ENCODE peak calls at places on chromosomes 12 and 14, in ten cellular contexts. Z, Y, E, J, M, T, P, F, A and L are unnamed samples.

GRCh38 chr12:125070117-125070516 is 4.9 kb downstream of the AACS start:
- DNase-seq in M (no peak), F (peak), Z (peak), A (no peak), E (peak), T (no peak), Y (no peak), J (no peak), P (no peak), L (no peak)

GRCh38 chr14:70332015-70332414 is 27.5 kb downstream of the COX16 start:
- DNase-seq in F (no peak), M (no peak), P (no peak), Z (no peak), J (no peak), E (no peak), A (no peak), T (no peak), Y (no peak), L (no peak)

GRCh38 chr12:47910486-47910885 is 5.7 kb upstream of the VDR start:
- DNase-seq in M (no peak), F (no peak), J (peak), Z (no peak), Y (no peak), T (no peak), P (no peak), A (no peak), E (no peak), L (no peak)

GRCh38 chr12:105812356-105812755 is 326.4 kb downstream of the NUAK1 start:
- DNase-seq in P (no peak), F (no peak), Y (no peak), J (no peak), M (no peak), A (no peak), Z (no peak), E (no peak), T (no peak), L (no peak)

GRCh38 chr14:94121485-94121884 is 7.9 kb downstream of the IFI27L2 start:
- DNase-seq in Z (no peak), F (no peak), T (no peak), J (peak), M (no peak), E (no peak), P (no peak), A (no peak), Y (no peak), L (no peak)

GRCh38 chr14:63308723-63309317 is 9.9 kb downstream of the GPHB5 start:
- DNase-seq in E (peak), J (peak), Y (no peak), P (peak), T (peak), M (peak), F (peak), Z (peak), A (peak), L (peak)

GRCh38 chr14:52279405-52279804 is 11.9 kb downstream of the PTGDR start:
- DNase-seq in A (no peak), Y (peak), J (peak), E (no peak), F (no peak), T (peak), M (no peak), Z (peak), P (no peak), L (no peak)

GRCh38 chr12:65823481-65824313 is 586 bp upstream of the HMGA2 start:
- DNase-seq in E (peak), F (peak), A (peak), M (no peak), J (peak), Z (peak), P (peak), T (peak), Y (peak), L (peak)

GRCh38 chr12:129075451-129076208 is 222.4 kb downstream of the GLT1D1 start:
- DNase-seq in T (no peak), M (no peak), P (no peak), J (no peak), A (no peak), Z (no peak), E (no peak), F (no peak), Y (no peak), L (no peak)

GRCh38 chr12:40154381-40154780 is 48.5 kb upstream of the SLC2A13 start:
- DNase-seq in M (no peak), P (no peak), T (no peak), Z (no peak), F (no peak), Y (no peak), A (no peak), J (no peak), E (no peak), L (no peak)

GRCh38 chr14:90381011-90381790 is 15.6 kb upstream of the CALM1 start:
- DNase-seq in F (peak), P (no peak), M (no peak), J (peak), E (no peak), T (no peak), Y (no peak), Z (no peak), A (no peak), L (no peak)

GRCh38 chr14:21913759-21914158 is 240.1 kb upstream of the OR4E1 start:
- DNase-seq in J (peak), E (peak), Z (peak), A (peak), P (peak), F (peak), Y (peak), T (peak), M (peak), L (peak)

GRCh38 chr12:88418856-88419497 is 161.3 kb downstream of the KITLG start:
- DNase-seq in Z (peak), F (no peak), J (peak), E (no peak), T (peak), M (no peak), P (no peak), A (no peak), Y (peak), L (no peak)

GRCh38 chr12:49966511-49967041 is 4.9 kb downstream of the AQP5 start:
- DNase-seq in Y (no peak), A (no peak), E (no peak), T (no peak), F (no peak), J (no peak), Z (no peak), M (peak), P (no peak), L (no peak)

GRCh38 chr14:32623300-32624093 is 294.4 kb downstream of the AKAP6 start:
- DNase-seq in A (no peak), T (peak), P (no peak), Y (no peak), J (peak), M (no peak), E (no peak), F (no peak), Z (no peak), L (no peak)

GRCh38 chr12:128961957-128962356 is 108.7 kb downstream of the GLT1D1 start:
- DNase-seq in T (no peak), A (no peak), J (no peak), P (no peak), E (no peak), Y (no peak), F (no peak), Z (no peak), M (no peak), L (no peak)

GRCh38 chr14:99907761-99908652 is 114.8 kb downstream of the EML1 start:
- DNase-seq in J (no peak), F (no peak), Z (no peak), E (no peak), P (no peak), T (no peak), A (no peak), M (no peak), Y (no peak), L (no peak)

GRCh38 chr14:53532871-53533270 is 379.7 kb upstream of the DDHD1 start:
- DNase-seq in A (no peak), T (no peak), M (no peak), Y (no peak), F (no peak), J (no peak), Z (no peak), E (no peak), P (no peak), L (no peak)

GRCh38 chr12:115010324-115010995 is 326.5 kb upstream of the TBX3 start:
- DNase-seq in A (no peak), E (no peak), P (no peak), T (peak), Y (no peak), J (peak), F (no peak), Z (no peak), M (no peak), L (peak)

GRCh38 chr12:20122274-20122673 is 246.1 kb upstream of the PDE3A start:
- DNase-seq in J (no peak), T (no peak), F (no peak), Z (no peak), P (no peak), A (no peak), M (no peak), E (no peak), Y (no peak), L (no peak)

GRCh38 chr14:104393898-104394605 is 185.5 kb upstream of the C14orf180 start:
- DNase-seq in Z (no peak), A (peak), Y (no peak), M (no peak), J (no peak), P (no peak), T (no peak), E (no peak), F (no peak), L (no peak)

GRCh38 chr12:11718768-11719253 is 69.3 kb downstream of the ETV6 start:
- DNase-seq in F (peak), J (peak), Y (peak), A (peak), E (no peak), T (peak), P (no peak), Z (peak), M (no peak), L (no peak)

GRCh38 chr14:80136358-80136757 is 74.9 kb downstream of the DIO2 start:
- DNase-seq in Y (peak), E (peak), M (no peak), A (no peak), J (no peak), Z (no peak), P (no peak), T (peak), F (peak), L (peak)

GRCh38 chr12:21220266-21220665 is 89.3 kb downstream of the SLCO1B1 start:
- DNase-seq in P (no peak), E (no peak), Z (no peak), J (no peak), F (no peak), A (no peak), Y (no peak), T (no peak), M (no peak), L (no peak)

GRCh38 chr12:15732341-15733061 is 56.7 kb downstream of the EPS8 start:
- DNase-seq in F (no peak), J (peak), M (no peak), Z (peak), E (no peak), T (no peak), P (peak), Y (peak), A (no peak), L (no peak)

GRCh38 chr12:110279976-110280783 is 867 bp upstream of the ATP2A2 start:
- DNase-seq in J (peak), E (peak), Y (peak), F (peak), A (peak), P (no peak), T (peak), Z (no peak), M (peak), L (peak)

GRCh38 chr12:12979731-12980259 is 20.3 kb downstream of the HEBP1 start:
- DNase-seq in P (no peak), F (peak), Z (peak), M (no peak), T (peak), E (peak), Y (peak), A (peak), J (peak), L (peak)

GRCh38 chr12:49327887-49328286 is 4.8 kb downstream of the TROAP start:
- DNase-seq in T (no peak), P (no peak), A (no peak), M (no peak), E (no peak), Y (no peak), F (no peak), Z (no peak), J (no peak), L (no peak)

GRCh38 chr14:95619785-95620417 is 66.3 kb upstream of the TCL1B start:
- DNase-seq in A (no peak), P (no peak), T (no peak), Z (no peak), M (no peak), Y (no peak), F (peak), J (no peak), E (peak), L (no peak)

GRCh38 chr14:67453575-67454300 is 34.8 kb downstream of the TMEM229B start:
- DNase-seq in E (no peak), T (no peak), M (no peak), Z (no peak), F (no peak), P (no peak), A (no peak), J (no peak), Y (no peak), L (no peak)

GRCh38 chr14:67447033-67447381 is 35.0 kb upstream of the PLEK2 start:
- DNase-seq in Z (no peak), Y (no peak), J (no peak), A (no peak), F (no peak), P (no peak), M (no peak), E (no peak), T (no peak), L (no peak)

GRCh38 chr14:67444395-67444794 is 32.4 kb upstream of the PLEK2 start:
- DNase-seq in F (no peak), E (peak), Y (no peak), M (no peak), A (no peak), P (no peak), J (no peak), T (no peak), Z (no peak), L (no peak)

GRCh38 chr14:67446371-67447032 is 34.5 kb upstream of the PLEK2 start:
- DNase-seq in P (no peak), F (no peak), Y (no peak), A (no peak), T (no peak), Z (no peak), J (no peak), M (no peak), E (no peak), L (no peak)

GRCh38 chr14:67449096-67449495 is 37.1 kb upstream of the PLEK2 start:
- DNase-seq in P (no peak), Y (no peak), T (no peak), J (no peak), M (no peak), A (no peak), F (no peak), Z (no peak), E (no peak), L (no peak)
- H3K4me3 ChIP-seq in P (no peak), Y (no peak), T (no peak), J (no peak), M (no peak), A (no peak), F (no peak), Z (no peak), E (no peak), L (no peak)

DNA sequence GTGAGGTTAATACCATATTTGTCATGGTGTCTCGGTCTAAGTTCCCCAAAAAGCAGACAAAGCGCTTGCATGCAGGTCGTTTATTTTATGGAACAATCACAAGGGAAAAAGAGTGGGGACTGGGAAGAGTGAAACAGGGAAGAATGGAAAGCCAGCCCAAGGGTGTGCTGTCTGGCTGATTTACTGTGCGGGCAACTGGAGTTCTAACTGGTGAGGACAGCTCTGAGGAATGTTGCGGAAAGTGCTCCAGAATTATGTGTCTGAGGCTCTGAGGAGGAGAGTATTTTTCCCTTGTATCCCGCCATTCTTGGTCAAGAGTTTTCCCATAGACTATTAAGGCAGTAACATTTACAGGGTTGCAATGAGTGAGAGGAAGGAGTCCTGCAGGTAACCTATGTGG is 465.4 kb downstream of the RMST start:
- DNase-seq in T (no peak), M (no peak), E (no peak), P (no peak), F (no peak), A (no peak), Z (no peak), Y (no peak), J (no peak), L (no peak)
- H2AFZ ChIP-seq in T (no peak), M (no peak), E (no peak), P (no peak), F (peak), A (no peak), Z (no peak), Y (no peak), J (no peak), L (no peak)

DNA sequence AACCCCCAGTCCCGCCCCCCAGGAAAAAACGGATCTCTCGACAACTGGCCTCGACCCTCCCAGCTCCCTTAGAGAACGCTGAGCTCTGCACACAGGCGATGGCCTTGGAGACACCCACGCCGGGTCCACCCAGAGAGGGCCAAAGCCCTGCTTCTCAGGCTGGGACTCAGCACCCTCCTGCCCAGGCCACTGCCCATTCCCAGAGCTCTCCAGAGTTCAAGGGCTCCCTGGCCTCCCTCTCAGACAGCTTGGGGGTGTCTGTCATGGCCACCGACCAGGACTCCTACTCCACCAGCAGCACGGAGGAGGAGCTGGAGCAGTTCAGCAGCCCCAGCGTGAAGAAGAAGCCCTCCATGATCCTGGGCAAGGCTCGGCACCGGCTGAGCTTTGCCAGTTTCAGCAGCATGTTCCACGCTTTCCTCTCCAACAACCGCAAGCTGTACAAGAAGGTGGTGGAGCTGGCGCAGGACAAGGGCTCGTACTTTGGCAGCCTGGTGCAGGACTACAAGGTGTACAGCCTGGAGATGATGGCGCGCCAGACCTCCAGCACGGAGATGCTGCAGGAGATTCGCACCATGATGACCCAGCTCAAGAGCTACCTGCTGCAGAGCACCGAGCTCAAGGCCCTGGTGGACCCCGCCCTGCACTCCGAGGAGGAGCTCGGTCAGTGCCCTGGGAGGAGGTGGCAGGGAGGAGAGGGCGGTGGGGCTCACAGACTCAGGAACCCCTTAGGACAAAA is 95.8 kb downstream of the LGMN start:
- DNase-seq in J (no peak), M (no peak), Y (no peak), E (no peak), A (no peak), Z (no peak), F (no peak), P (no peak), T (no peak), L (no peak)
- H3K4me3 ChIP-seq in J (no peak), M (no peak), Y (no peak), E (no peak), A (no peak), Z (no peak), F (no peak), P (no peak), T (no peak), L (no peak)

DNA sequence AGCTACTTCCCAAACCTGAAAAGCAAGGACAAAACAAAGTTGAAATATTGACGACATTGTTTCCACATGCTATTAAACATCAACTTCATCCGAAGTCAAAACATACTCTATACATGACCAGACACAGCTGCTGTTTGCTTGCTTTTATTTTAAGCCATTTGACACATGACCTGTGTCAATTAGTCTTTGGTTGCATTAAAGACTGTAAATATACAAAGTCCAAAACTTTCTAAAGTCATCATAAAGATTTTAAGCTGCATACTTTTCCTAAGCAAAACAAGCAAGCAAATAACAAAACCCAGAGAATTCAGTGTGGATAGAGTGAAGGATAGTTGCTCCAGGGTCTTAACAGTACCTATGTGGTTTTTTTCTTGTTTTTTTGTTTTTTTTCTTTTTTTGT is 21.8 kb downstream of the HAL start:
- DNase-seq in Z (no peak), P (no peak), Y (no peak), M (no peak), E (no peak), F (no peak), T (no peak), J (no peak), A (no peak), L (no peak)
- H2AFZ ChIP-seq in Z (no peak), P (no peak), Y (no peak), M (no peak), E (no peak), F (no peak), T (no peak), J (no peak), A (no peak), L (no peak)

GRCh38 chr12:116906285-116906684 is 4.5 kb upstream of the FBXW8 start:
- DNase-seq in T (no peak), Z (no peak), A (no peak), Y (no peak), J (no peak), F (no peak), E (no peak), P (no peak), M (no peak), L (no peak)

GRCh38 chr12:116916122-116916521 is 5.4 kb downstream of the FBXW8 start:
- DNase-seq in F (no peak), Z (no peak), M (no peak), A (no peak), J (peak), P (peak), E (no peak), T (peak), Y (peak), L (peak)

GRCh38 chr12:116915326-116915725 is 4.6 kb downstream of the FBXW8 start:
- DNase-seq in J (no peak), A (no peak), T (no peak), E (no peak), Z (no peak), F (no peak), P (no peak), M (no peak), Y (no peak), L (no peak)

GRCh38 chr12:116910645-116911449 is at the start of gene FBXW8:
- DNase-seq in M (peak), Y (peak), Z (peak), A (peak), F (peak), T (peak), J (peak), P (peak), E (peak), L (peak)

GRCh38 chr12:116910280-116910644 is 488 bp upstream of the FBXW8 start:
- DNase-seq in Z (no peak), Y (no peak), P (no peak), A (no peak), E (no peak), T (no peak), J (no peak), F (no peak), M (no peak), L (no peak)
- H3K4me3 ChIP-seq in Z (peak), Y (peak), P (peak), A (peak), E (peak), T (peak), J (peak), F (peak), M (peak), L (no peak)

GRCh38 chr14:73809386-73809785 is 42.2 kb upstream of the PTGR2 start:
- DNase-seq in A (no peak), E (no peak), Z (no peak), Y (no peak), P (no peak), J (no peak), T (no peak), F (no peak), M (no peak), L (no peak)
- H2AFZ ChIP-seq in A (no peak), E (no peak), Z (no peak), Y (peak), P (no peak), J (no peak), T (no peak), F (no peak), M (peak), L (no peak)

GRCh38 chr12:27334721-27335082 is 2.1 kb downstream of the BMAL2 start:
- DNase-seq in Z (no peak), J (no peak), T (no peak), M (no peak), P (no peak), E (no peak), A (no peak), Y (no peak), F (no peak), L (no peak)
- H3K4me3 ChIP-seq in Z (no peak), J (peak), T (no peak), M (no peak), P (no peak), E (no peak), A (no peak), Y (no peak), F (no peak), L (no peak)

GRCh38 chr14:50047274-50047676 is 69.1 kb downstream of the VCPKMT start:
- DNase-seq in P (no peak), Y (no peak), T (no peak), A (peak), E (no peak), M (no peak), J (no peak), F (no peak), Z (no peak), L (no peak)
- H2AFZ ChIP-seq in P (no peak), Y (no peak), T (peak), A (peak), E (peak), M (peak), J (no peak), F (no peak), Z (no peak), L (no peak)